ENCODE peak calls at places on chromosomes 6 and 20, in nine cellular contexts. One of them, this sample, is unnamed.

GRCh38 chr6:170062209-170062903 is 228.5 kb downstream of the DLL1 start:
- DNase-seq in activated CD4-positive, alpha-beta T cell treated with anti-CD3 and anti-CD28 coated beads for 4 hours: no peak
- DNase-seq in NCI-H2107: no peak
- DNase-seq in NCI-H187: no peak
- DNase-seq in IMR-90: no peak
- DNase-seq in keratinocyte: no peak
- DNase-seq in NCI-H2171 treated with DMSO at 0.1 percent for 48 hours: no peak
- DNase-seq in HEK293T: no peak
- DNase-seq in SHP77: no peak
- DNase-seq in this sample: no peak

GRCh38 chr6:87698618-87699017 is 3.4 kb downstream of the AKIRIN2 start:
- DNase-seq in activated CD4-positive, alpha-beta T cell treated with anti-CD3 and anti-CD28 coated beads for 4 hours: no peak
- DNase-seq in NCI-H2107: no peak
- DNase-seq in NCI-H187: no peak
- DNase-seq in IMR-90: peak
- DNase-seq in keratinocyte: no peak
- DNase-seq in NCI-H2171 treated with DMSO at 0.1 percent for 48 hours: no peak
- DNase-seq in HEK293T: no peak
- DNase-seq in SHP77: no peak
- DNase-seq in this sample: no peak

GRCh38 chr6:87702589-87702945 is 534 bp upstream of the AKIRIN2 start:
- DNase-seq in activated CD4-positive, alpha-beta T cell treated with anti-CD3 and anti-CD28 coated beads for 4 hours: no peak
- DNase-seq in NCI-H2107: no peak
- DNase-seq in NCI-H187: no peak
- DNase-seq in IMR-90: peak
- DNase-seq in keratinocyte: no peak
- DNase-seq in NCI-H2171 treated with DMSO at 0.1 percent for 48 hours: peak
- DNase-seq in HEK293T: no peak
- DNase-seq in SHP77: peak
- DNase-seq in this sample: peak

GRCh38 chr20:53874104-53874503 is 196.3 kb downstream of the BCAS1 start:
- DNase-seq in activated CD4-positive, alpha-beta T cell treated with anti-CD3 and anti-CD28 coated beads for 4 hours: no peak
- DNase-seq in NCI-H2107: no peak
- DNase-seq in NCI-H187: no peak
- DNase-seq in IMR-90: no peak
- DNase-seq in keratinocyte: no peak
- DNase-seq in NCI-H2171 treated with DMSO at 0.1 percent for 48 hours: no peak
- DNase-seq in HEK293T: no peak
- DNase-seq in SHP77: no peak
- DNase-seq in this sample: no peak

GRCh38 chr6:15989397-15989796 is 139.5 kb upstream of the MYLIP start:
- DNase-seq in activated CD4-positive, alpha-beta T cell treated with anti-CD3 and anti-CD28 coated beads for 4 hours: no peak
- DNase-seq in NCI-H2107: no peak
- DNase-seq in NCI-H187: no peak
- DNase-seq in IMR-90: no peak
- DNase-seq in keratinocyte: no peak
- DNase-seq in NCI-H2171 treated with DMSO at 0.1 percent for 48 hours: no peak
- DNase-seq in HEK293T: no peak
- DNase-seq in SHP77: no peak
- DNase-seq in this sample: no peak

GRCh38 chr6:10595731-10596664 is 74.8 kb downstream of the GCNT2 start:
- DNase-seq in activated CD4-positive, alpha-beta T cell treated with anti-CD3 and anti-CD28 coated beads for 4 hours: no peak
- DNase-seq in NCI-H2107: no peak
- DNase-seq in NCI-H187: no peak
- DNase-seq in IMR-90: peak
- DNase-seq in keratinocyte: no peak
- DNase-seq in NCI-H2171 treated with DMSO at 0.1 percent for 48 hours: no peak
- DNase-seq in HEK293T: no peak
- DNase-seq in SHP77: no peak
- DNase-seq in this sample: no peak

GRCh38 chr20:52614036-52614863 is 357.9 kb upstream of the TSHZ2 start:
- DNase-seq in activated CD4-positive, alpha-beta T cell treated with anti-CD3 and anti-CD28 coated beads for 4 hours: no peak
- DNase-seq in NCI-H2107: no peak
- DNase-seq in NCI-H187: no peak
- DNase-seq in IMR-90: no peak
- DNase-seq in keratinocyte: no peak
- DNase-seq in NCI-H2171 treated with DMSO at 0.1 percent for 48 hours: no peak
- DNase-seq in HEK293T: no peak
- DNase-seq in SHP77: no peak
- DNase-seq in this sample: no peak

GRCh38 chr20:38620501-38620900 is 18.9 kb downstream of the ARHGAP40 start:
- DNase-seq in activated CD4-positive, alpha-beta T cell treated with anti-CD3 and anti-CD28 coated beads for 4 hours: no peak
- DNase-seq in NCI-H2107: no peak
- DNase-seq in NCI-H187: no peak
- DNase-seq in IMR-90: no peak
- DNase-seq in keratinocyte: no peak
- DNase-seq in NCI-H2171 treated with DMSO at 0.1 percent for 48 hours: no peak
- DNase-seq in HEK293T: no peak
- DNase-seq in SHP77: no peak
- DNase-seq in this sample: no peak

GRCh38 chr6:118768904-118769325 is 117.5 kb upstream of the CEP85L start:
- DNase-seq in activated CD4-positive, alpha-beta T cell treated with anti-CD3 and anti-CD28 coated beads for 4 hours: peak
- DNase-seq in NCI-H2107: no peak
- DNase-seq in NCI-H187: no peak
- DNase-seq in IMR-90: no peak
- DNase-seq in keratinocyte: no peak
- DNase-seq in NCI-H2171 treated with DMSO at 0.1 percent for 48 hours: no peak
- DNase-seq in HEK293T: no peak
- DNase-seq in SHP77: no peak
- DNase-seq in this sample: no peak

This sample was measured in HCT116.